ENCODE peak calls at places on chromosomes 7 and 10, in four cellular contexts. One of them, this sample, is unnamed.

GRCh38 chr10:89001428-89002072 is 11.0 kb downstream of the FAS start:
- ATAC-seq in activated naive CD4-positive, alpha-beta T cell treated with anti-CD3 and anti-CD28 coated beads, Interleukin-2, amount 50 U/mL, for 72 hours: peak
- ATAC-seq in aorta: no peak
- ATAC-seq in SK-N-SH treated with all-trans-retinoic acid at 6 μM for 48 hours: peak
- ATAC-seq in this sample: no peak

GRCh38 chr10:71600856-71601255 is 118.7 kb downstream of the C10orf105 start:
- ATAC-seq in SK-N-SH treated with all-trans-retinoic acid at 6 μM for 48 hours: peak
- ATAC-seq in aorta: no peak
- ATAC-seq in activated naive CD4-positive, alpha-beta T cell treated with anti-CD3 and anti-CD28 coated beads, Interleukin-2, amount 50 U/mL, for 72 hours: peak
- ATAC-seq in this sample: no peak

GRCh38 chr7:147400221-147400689 is 1190.3 kb upstream of the C7orf33 start:
- ATAC-seq in aorta: peak
- ATAC-seq in SK-N-SH treated with all-trans-retinoic acid at 6 μM for 48 hours: peak
- ATAC-seq in activated naive CD4-positive, alpha-beta T cell treated with anti-CD3 and anti-CD28 coated beads, Interleukin-2, amount 50 U/mL, for 72 hours: no peak
- ATAC-seq in this sample: no peak

GRCh38 chr7:54397836-54398612 is 144.2 kb upstream of the VSTM2A start:
- ATAC-seq in aorta: no peak
- ATAC-seq in activated naive CD4-positive, alpha-beta T cell treated with anti-CD3 and anti-CD28 coated beads, Interleukin-2, amount 50 U/mL, for 72 hours: peak
- ATAC-seq in SK-N-SH treated with all-trans-retinoic acid at 6 μM for 48 hours: no peak
- ATAC-seq in this sample: no peak

GRCh38 chr7:101978683-101979082 is 161.3 kb downstream of the CUX1 start:
- ATAC-seq in activated naive CD4-positive, alpha-beta T cell treated with anti-CD3 and anti-CD28 coated beads, Interleukin-2, amount 50 U/mL, for 72 hours: no peak
- ATAC-seq in aorta: no peak
- ATAC-seq in SK-N-SH treated with all-trans-retinoic acid at 6 μM for 48 hours: no peak
- ATAC-seq in this sample: no peak

GRCh38 chr10:49827297-49827696 is 65.2 kb upstream of the OGDHL start:
- ATAC-seq in activated naive CD4-positive, alpha-beta T cell treated with anti-CD3 and anti-CD28 coated beads, Interleukin-2, amount 50 U/mL, for 72 hours: no peak
- ATAC-seq in SK-N-SH treated with all-trans-retinoic acid at 6 μM for 48 hours: no peak
- ATAC-seq in aorta: no peak
- ATAC-seq in this sample: no peak

GRCh38 chr7:336810-337566 is 47.0 kb downstream of the FOXL3 start:
- ATAC-seq in SK-N-SH treated with all-trans-retinoic acid at 6 μM for 48 hours: no peak
- ATAC-seq in activated naive CD4-positive, alpha-beta T cell treated with anti-CD3 and anti-CD28 coated beads, Interleukin-2, amount 50 U/mL, for 72 hours: no peak
- ATAC-seq in aorta: no peak
- ATAC-seq in this sample: no peak

GRCh38 chr10:45404087-45404769 is 30.2 kb downstream of the ALOX5 start:
- ATAC-seq in activated naive CD4-positive, alpha-beta T cell treated with anti-CD3 and anti-CD28 coated beads, Interleukin-2, amount 50 U/mL, for 72 hours: no peak
- ATAC-seq in aorta: peak
- ATAC-seq in SK-N-SH treated with all-trans-retinoic acid at 6 μM for 48 hours: no peak
- ATAC-seq in this sample: peak

GRCh38 chr10:15208221-15208620 is 39.7 kb upstream of the NMT2 start:
- ATAC-seq in SK-N-SH treated with all-trans-retinoic acid at 6 μM for 48 hours: no peak
- ATAC-seq in aorta: no peak
- ATAC-seq in activated naive CD4-positive, alpha-beta T cell treated with anti-CD3 and anti-CD28 coated beads, Interleukin-2, amount 50 U/mL, for 72 hours: no peak
- ATAC-seq in this sample: no peak

GRCh38 chr7:137948845-137949330 is 53.0 kb downstream of the CREB3L2 start:
- ATAC-seq in aorta: no peak
- ATAC-seq in SK-N-SH treated with all-trans-retinoic acid at 6 μM for 48 hours: no peak
- ATAC-seq in activated naive CD4-positive, alpha-beta T cell treated with anti-CD3 and anti-CD28 coated beads, Interleukin-2, amount 50 U/mL, for 72 hours: no peak
- ATAC-seq in this sample: no peak

GRCh38 chr10:31678139-31678536 is 250.5 kb downstream of the ARHGAP12 start:
- ATAC-seq in SK-N-SH treated with all-trans-retinoic acid at 6 μM for 48 hours: no peak
- ATAC-seq in activated naive CD4-positive, alpha-beta T cell treated with anti-CD3 and anti-CD28 coated beads, Interleukin-2, amount 50 U/mL, for 72 hours: no peak
- ATAC-seq in aorta: peak
- ATAC-seq in this sample: no peak

GRCh38 chr7:41870505-41871138 is 167.7 kb upstream of the INHBA start:
- ATAC-seq in activated naive CD4-positive, alpha-beta T cell treated with anti-CD3 and anti-CD28 coated beads, Interleukin-2, amount 50 U/mL, for 72 hours: peak
- ATAC-seq in aorta: no peak
- ATAC-seq in SK-N-SH treated with all-trans-retinoic acid at 6 μM for 48 hours: peak
- ATAC-seq in this sample: peak

GRCh38 chr10:133335238-133336122 is 1.2 kb downstream of the CALY start:
- ATAC-seq in SK-N-SH treated with all-trans-retinoic acid at 6 μM for 48 hours: peak
- ATAC-seq in aorta: no peak
- ATAC-seq in activated naive CD4-positive, alpha-beta T cell treated with anti-CD3 and anti-CD28 coated beads, Interleukin-2, amount 50 U/mL, for 72 hours: peak
- ATAC-seq in this sample: peak

GRCh38 chr7:47451851-47452205 is 130.1 kb downstream of the TNS3 start:
- ATAC-seq in SK-N-SH treated with all-trans-retinoic acid at 6 μM for 48 hours: no peak
- ATAC-seq in activated naive CD4-positive, alpha-beta T cell treated with anti-CD3 and anti-CD28 coated beads, Interleukin-2, amount 50 U/mL, for 72 hours: no peak
- ATAC-seq in aorta: no peak
- ATAC-seq in this sample: no peak

This sample was measured in activated CD4-positive, CD25-positive, alpha-beta regulatory T cell treated with anti-CD3 and anti-CD28 coated beads, Interleukin-2, amount 50 U/mL, for 24 hours.